ENCODE peak calls at places on chromosome 6, in four cellular contexts. C is HCT116, G is HepG2, R is K562. I is an unnamed sample. For H3K27me3, the result is how much of the 10 kb centered on the place peaks cover.

GRCh38 chr6:105345506-105345905 is 57.4 kb downstream of the PREP start:
- DNase-seq in C (no peak), R (no peak), G (no peak), I (no peak)

GRCh38 chr6:44268095-44268628 is 2.1 kb upstream of the TMEM151B start:
- DNase-seq in G (peak), C (no peak), R (peak), I (no peak)

GRCh38 chr6:26328265-26328844 is 36.6 kb upstream of the BTN3A2 start:
- DNase-seq in R (no peak), G (no peak), C (no peak), I (no peak)

GRCh38 chr6:13383280-13384163 is 55.2 kb upstream of the TBC1D7 start:
- DNase-seq in C (no peak), R (no peak), G (peak), I (no peak)

GRCh38 chr6:15017251-15017650 is 228.6 kb upstream of the JARID2 start:
- DNase-seq in C (no peak), R (peak), G (no peak), I (no peak)

GRCh38 chr6:103327079-103327478 is 1532.6 kb downstream of the HACE1 start:
- DNase-seq in R (no peak), C (no peak), G (no peak), I (no peak)

GRCh38 chr6:14270925-14271791 is 153.6 kb downstream of the CD83 start:
- DNase-seq in R (peak), C (peak), G (no peak), I (no peak)

GRCh38 chr6:119481981-119482380 is 132.4 kb upstream of the MAN1A1 start:
- DNase-seq in R (no peak), C (no peak), G (no peak), I (no peak)

GRCh38 chr6:158064725-158065251 is 83.1 kb downstream of the SYNJ2 start:
- DNase-seq in C (no peak), G (no peak), R (no peak), I (no peak)

GRCh38 chr6:41464481-41464880 is 81.7 kb upstream of the FOXP4 start:
- DNase-seq in G (no peak), C (no peak), R (no peak), I (no peak)

DNA sequence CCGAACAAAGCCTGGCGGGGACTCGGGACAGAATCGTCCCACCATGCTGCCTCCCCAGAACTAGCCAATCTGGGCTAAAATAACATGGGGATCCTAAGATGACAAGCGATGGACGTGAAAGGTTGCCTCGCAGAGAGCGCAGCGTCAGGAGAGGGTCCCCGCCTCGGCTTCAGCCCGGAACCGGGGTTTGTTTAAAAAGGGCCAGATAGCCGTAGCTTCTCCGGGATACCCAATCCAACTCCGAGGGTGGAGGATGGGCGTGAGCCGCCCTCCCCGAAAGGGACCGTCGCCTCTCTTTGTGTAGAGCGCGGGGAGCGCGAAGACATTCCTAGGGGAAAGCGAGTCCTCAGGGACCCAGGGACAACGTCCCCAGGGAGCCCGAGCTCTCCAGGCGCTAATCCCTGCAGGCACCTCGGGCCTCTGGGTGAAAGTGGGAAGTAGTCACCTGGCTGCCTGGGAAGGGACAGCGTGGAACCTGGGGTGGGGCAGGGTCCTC is 640 bp downstream of the CD24 start:
- DNase-seq in R (no peak), G (no peak), C (no peak), I (no peak)
- TF ChIP-seq TCF7L2 in R (no peak), G (no peak), C (no peak), I (no peak)

GRCh38 chr6:159125014-159125609 is 44.1 kb upstream of the FNDC1 start:
- DNase-seq in C (no peak), R (no peak), G (no peak), I (no peak)
- TF ChIP-seq CTCF in C (peak), R (no peak), G (no peak), I (peak)

GRCh38 chr6:163808231-163808630 is 393.7 kb downstream of the QKI start:
- DNase-seq in R (no peak), G (no peak), C (no peak), I (no peak)
- H3K27me3 ChIP-seq in R (under half), G (under half), C (under half), I (under half)

GRCh38 chr6:80690611-80691090 is 584.2 kb downstream of the BCKDHB start:
- DNase-seq in C (no peak), R (no peak), G (no peak), I (no peak)

GRCh38 chr6:80698459-80698858 is 592.0 kb downstream of the BCKDHB start:
- DNase-seq in G (no peak), C (no peak), R (no peak), I (no peak)

DNA sequence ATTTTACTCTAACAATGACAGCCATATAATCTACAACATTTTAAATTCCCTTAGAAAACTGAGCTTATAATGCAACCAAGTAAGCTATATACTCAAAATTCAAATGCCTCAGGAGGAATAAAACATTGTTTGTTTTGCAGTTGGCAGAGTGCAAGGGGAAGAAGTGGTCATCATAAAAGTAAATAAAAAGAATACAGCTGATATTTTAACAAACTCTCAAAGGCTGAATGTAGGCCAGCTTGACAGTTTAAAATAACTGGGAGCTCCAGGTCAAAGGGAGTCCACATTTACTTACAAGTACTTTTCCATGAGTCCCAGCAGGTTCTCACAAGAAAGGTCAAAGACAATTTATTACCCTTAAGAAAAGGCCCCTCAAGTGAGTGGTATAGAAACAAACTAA is 589.8 kb downstream of the BCKDHB start:
- DNase-seq in R (no peak), C (no peak), G (no peak), I (no peak)
- TF ChIP-seq TCF7L2 in R (no peak), C (no peak), G (no peak), I (no peak)

GRCh38 chr6:46014511-46015118 is 1.0 kb downstream of the CLIC5 start:
- DNase-seq in R (no peak), G (no peak), C (no peak), I (no peak)
- TF ChIP-seq CTCF in R (no peak), G (no peak), C (no peak), I (no peak)

GRCh38 chr6:108170607-108171290 is 4.9 kb downstream of the NR2E1 start:
- DNase-seq in G (no peak), R (no peak), C (no peak), I (no peak)
- H3K27me3 ChIP-seq in G (half or more), R (under half), C (under half), I (under half)

GRCh38 chr6:52984247-52984646 is 10.8 kb downstream of the GSTA4 start:
- DNase-seq in G (no peak), R (no peak), C (no peak), I (no peak)
- TF ChIP-seq TCF7L2 in G (no peak), R (no peak), C (no peak), I (no peak)

GRCh38 chr6:91498576-91498975 is 911.7 kb upstream of the MAP3K7 start:
- DNase-seq in G (no peak), C (no peak), R (no peak), I (no peak)
- TF ChIP-seq CTCF in G (no peak), C (no peak), R (no peak), I (no peak)

DNA sequence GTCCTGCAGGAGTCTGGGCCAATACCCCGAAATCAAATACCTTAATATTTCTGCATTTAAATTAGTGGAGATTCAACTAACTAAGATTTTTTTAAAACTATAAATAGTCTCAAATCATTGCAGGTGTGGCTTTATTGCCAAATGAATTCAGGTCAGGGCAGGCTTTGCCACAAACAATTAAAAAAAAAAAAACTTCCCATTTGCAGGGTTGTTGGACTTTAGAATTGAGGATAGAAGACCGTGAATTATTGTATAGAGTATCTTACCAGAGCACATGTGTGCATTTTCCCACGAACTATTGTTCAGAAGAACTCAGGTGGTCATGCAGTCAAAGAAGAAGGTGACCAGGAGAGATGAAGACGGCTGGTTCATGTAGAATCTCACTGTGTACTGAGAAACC is 6.6 kb upstream of the PLEKHG1 start:
- DNase-seq in C (no peak), G (no peak), R (no peak), I (no peak)
- H3K27me3 ChIP-seq in C (under half), G (under half), R (under half), I (under half)

I was measured in Panc1.